ENCODE peak calls at places on chromosome 1, in six cellular contexts. N, B, L, O, T and W are unnamed samples.

GRCh38 chr1:206006946-206007345 is 3.8 kb upstream of the RAB7B start:
- DNase-seq in B (no peak), O (no peak), L (no peak), N (no peak), T (no peak), W (peak)

GRCh38 chr1:243420968-243421675 is 165.3 kb downstream of the SDCCAG8 start:
- DNase-seq in B (peak), T (no peak), N (peak), L (no peak), O (no peak), W (no peak)

GRCh38 chr1:192861860-192862259 is 53.0 kb downstream of the RGS2 start:
- DNase-seq in T (no peak), O (no peak), L (peak), B (no peak), N (no peak), W (no peak)

GRCh38 chr1:180956028-180956640 is 43.4 kb downstream of the KIAA1614 start:
- DNase-seq in B (no peak), L (no peak), N (no peak), O (no peak), T (no peak), W (no peak)

GRCh38 chr1:164380893-164381292 is 178.1 kb upstream of the PBX1 start:
- DNase-seq in O (no peak), N (no peak), B (peak), L (no peak), T (no peak), W (no peak)

GRCh38 chr1:244864253-244865027 is at the start of gene HNRNPU:
- DNase-seq in T (peak), B (peak), L (peak), O (peak), N (peak), W (peak)

GRCh38 chr1:77044133-77044849 is 174.9 kb downstream of the PIGK start:
- DNase-seq in L (no peak), N (no peak), O (no peak), T (no peak), B (peak), W (no peak)

GRCh38 chr1:41380979-41381690 is 19.9 kb downstream of the FOXO6 start:
- DNase-seq in O (no peak), N (peak), L (peak), B (peak), T (no peak), W (no peak)

GRCh38 chr1:53586765-53587164 is 127.6 kb downstream of the DMRTB1 start:
- DNase-seq in N (no peak), T (no peak), O (no peak), L (no peak), B (no peak), W (peak)

DNA sequence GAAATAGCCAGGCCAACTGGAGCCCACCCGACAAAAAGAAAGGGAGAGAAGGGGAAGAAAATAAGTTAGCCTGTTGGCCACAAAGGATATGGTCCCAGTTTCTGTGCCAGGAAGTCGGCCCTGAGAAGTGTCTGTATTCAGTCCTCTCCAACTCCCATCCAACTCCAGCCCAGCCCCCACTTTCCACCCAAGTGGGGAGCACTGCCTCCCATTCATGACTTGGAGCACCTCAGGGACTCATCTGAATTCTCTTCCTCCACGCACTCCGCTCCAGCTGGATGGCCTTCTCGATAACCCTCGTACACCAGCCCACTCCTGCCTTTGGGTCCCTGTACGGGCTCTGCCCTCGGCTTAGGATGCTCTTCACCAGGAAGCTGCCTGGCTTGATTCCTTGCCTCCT is 2.0 kb upstream of the WNT2B start:
- DNase-seq in L (no peak), O (no peak), B (no peak), N (no peak), T (no peak), W (no peak)
- H3K27ac ChIP-seq in L (no peak), O (no peak), B (no peak), N (no peak), T (no peak), W (no peak)

GRCh38 chr1:27033059-27033746 is 20.6 kb upstream of the TENT5B start:
- DNase-seq in O (no peak), L (no peak), T (no peak), N (no peak), B (no peak), W (no peak)
- H3K27ac ChIP-seq in O (peak), L (no peak), T (no peak), N (no peak), B (no peak), W (peak)

GRCh38 chr1:186152945-186153309 is 222.1 kb downstream of the TPR start:
- DNase-seq in T (no peak), B (no peak), N (no peak), L (no peak), O (no peak), W (no peak)

GRCh38 chr1:186154651-186155050 is 220.4 kb downstream of the TPR start:
- DNase-seq in T (no peak), L (no peak), O (no peak), N (no peak), B (no peak), W (no peak)

GRCh38 chr1:186152227-186152944 is 222.7 kb downstream of the TPR start:
- DNase-seq in T (no peak), N (no peak), B (peak), O (peak), L (no peak), W (no peak)

DNA sequence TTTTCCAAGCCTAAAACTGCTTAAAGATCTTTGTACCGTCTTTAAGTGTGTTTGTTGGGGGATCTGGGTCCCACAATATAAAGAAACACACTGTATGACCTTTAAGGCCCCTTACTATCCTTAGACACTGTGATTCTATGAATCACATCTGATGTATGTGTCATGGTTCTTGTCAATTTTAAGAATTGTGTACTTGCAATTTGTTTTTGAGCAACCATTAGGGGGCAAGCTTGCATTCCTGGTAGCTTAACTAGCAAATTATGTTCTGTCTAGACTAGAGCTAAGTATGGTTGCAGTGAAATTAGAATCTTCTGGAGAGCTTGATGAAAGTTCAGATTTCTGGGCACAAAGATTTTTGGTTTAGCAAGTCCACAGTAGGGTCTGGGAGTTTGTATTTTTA is 219.5 kb downstream of the TPR start:
- DNase-seq in T (no peak), B (peak), L (peak), N (peak), O (peak), W (no peak)
- H3K27ac ChIP-seq in T (no peak), B (no peak), L (no peak), N (no peak), O (no peak), W (no peak)

GRCh38 chr1:7298749-7299151 is 472.3 kb upstream of the VAMP3 start:
- DNase-seq in L (no peak), N (no peak), B (peak), O (no peak), T (no peak), W (peak)

GRCh38 chr1:7299329-7299799 is 471.7 kb upstream of the VAMP3 start:
- DNase-seq in B (peak), O (peak), T (no peak), N (no peak), L (peak), W (peak)

GRCh38 chr1:7300893-7301292 is 470.2 kb upstream of the VAMP3 start:
- DNase-seq in N (peak), O (peak), L (no peak), T (no peak), B (peak), W (no peak)

GRCh38 chr1:7301346-7301993 is 469.6 kb upstream of the VAMP3 start:
- DNase-seq in N (peak), L (no peak), B (peak), T (no peak), O (no peak), W (no peak)

DNA sequence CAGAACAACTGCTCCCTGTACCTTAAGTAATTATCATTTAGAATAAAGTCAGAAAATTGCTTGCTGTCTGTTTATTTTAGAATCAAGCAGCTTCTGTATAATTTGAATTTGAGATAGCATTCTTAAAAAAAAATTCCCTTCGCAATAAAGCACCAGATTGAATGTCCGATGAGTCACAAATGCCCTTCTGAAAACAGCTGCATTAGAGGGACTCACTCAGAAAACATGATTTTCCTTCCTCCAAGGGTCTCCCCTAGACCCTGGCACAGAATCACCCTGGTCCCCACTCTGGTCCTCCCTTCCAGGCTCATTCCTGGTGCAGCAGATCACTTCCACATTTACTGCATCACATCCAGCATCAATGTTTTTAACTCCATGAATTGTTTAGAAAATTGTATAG is 471.1 kb upstream of the VAMP3 start:
- DNase-seq in T (no peak), L (no peak), B (peak), N (no peak), O (peak), W (no peak)
- H3K27ac ChIP-seq in T (no peak), L (no peak), B (peak), N (no peak), O (peak), W (no peak)